ENCODE peak calls at places on chromosomes 13 and 19, in four cellular contexts. W is IMR-90, K is H9, P is neuronal stem cell. I is an unnamed sample.

GRCh38 chr13:101514100-101514499 is 61.6 kb downstream of the ITGBL1 start:
- DNase-seq in P (no peak), K (no peak), W (no peak), I (no peak)

GRCh38 chr19:10546817-10547216 is 3.1 kb downstream of the ATG4D start:
- DNase-seq in K (no peak), P (no peak), W (no peak), I (no peak)

GRCh38 chr13:43785681-43786471 is 896 bp downstream of the ENOX1 start:
- DNase-seq in W (peak), P (peak), K (peak), I (peak)

GRCh38 chr19:14004619-14005380 is 1.3 kb downstream of the RFX1 start:
- DNase-seq in K (no peak), W (no peak), P (no peak), I (no peak)

GRCh38 chr13:88895261-88895941 is 1224.2 kb downstream of the SLITRK5 start:
- DNase-seq in K (no peak), P (no peak), W (no peak), I (no peak)

GRCh38 chr19:8361921-8362793 is 1.8 kb upstream of the ANGPTL4 start:
- DNase-seq in P (no peak), W (peak), K (no peak), I (peak)

GRCh38 chr19:42419309-42419708 is 7.9 kb downstream of the LIPE start:
- DNase-seq in P (no peak), W (no peak), K (no peak), I (no peak)

GRCh38 chr13:67736646-67737420 is 506.7 kb upstream of the PCDH9 start:
- DNase-seq in K (peak), W (peak), P (peak), I (peak)

GRCh38 chr13:32267836-32268439 is 47.2 kb downstream of the ZAR1L start:
- DNase-seq in K (peak), P (peak), W (no peak), I (no peak)

GRCh38 chr19:1882089-1882785 is 3.1 kb downstream of the ABHD17A start:
- DNase-seq in W (no peak), P (no peak), K (peak), I (no peak)

GRCh38 chr19:858868-859843 is at the start of gene CFD:
- DNase-seq in K (no peak), W (no peak), P (no peak), I (no peak)

GRCh38 chr13:99909097-99909835 is 62.3 kb downstream of the ZIC5 start:
- DNase-seq in K (no peak), P (no peak), W (no peak), I (no peak)

GRCh38 chr13:98576963-98577822 is at the start of gene STK24:
- DNase-seq in P (peak), K (peak), W (peak), I (peak)

GRCh38 chr19:47505506-47505905 is 9.4 kb downstream of the NAPA start:
- DNase-seq in W (no peak), P (no peak), K (no peak), I (no peak)

GRCh38 chr19:8054169-8054568 is 1.6 kb downstream of the CCL25 start:
- DNase-seq in W (no peak), K (no peak), P (no peak), I (no peak)

GRCh38 chr13:65966991-65967451 is 1263.1 kb downstream of the PCDH9 start:
- DNase-seq in W (peak), P (no peak), K (peak), I (peak)

GRCh38 chr19:18224525-18225354 is 1.5 kb downstream of the PDE4C start:
- DNase-seq in K (peak), P (peak), W (peak), I (peak)

GRCh38 chr19:18221815-18222725 is 4.2 kb downstream of the PDE4C start:
- DNase-seq in W (no peak), K (no peak), P (no peak), I (no peak)

GRCh38 chr19:18225355-18225701 is 910 bp downstream of the PDE4C start:
- DNase-seq in K (no peak), W (no peak), P (no peak), I (no peak)

GRCh38 chr19:18225702-18226468 is at the start of gene PDE4C:
- DNase-seq in W (no peak), K (peak), P (no peak), I (peak)

DNA sequence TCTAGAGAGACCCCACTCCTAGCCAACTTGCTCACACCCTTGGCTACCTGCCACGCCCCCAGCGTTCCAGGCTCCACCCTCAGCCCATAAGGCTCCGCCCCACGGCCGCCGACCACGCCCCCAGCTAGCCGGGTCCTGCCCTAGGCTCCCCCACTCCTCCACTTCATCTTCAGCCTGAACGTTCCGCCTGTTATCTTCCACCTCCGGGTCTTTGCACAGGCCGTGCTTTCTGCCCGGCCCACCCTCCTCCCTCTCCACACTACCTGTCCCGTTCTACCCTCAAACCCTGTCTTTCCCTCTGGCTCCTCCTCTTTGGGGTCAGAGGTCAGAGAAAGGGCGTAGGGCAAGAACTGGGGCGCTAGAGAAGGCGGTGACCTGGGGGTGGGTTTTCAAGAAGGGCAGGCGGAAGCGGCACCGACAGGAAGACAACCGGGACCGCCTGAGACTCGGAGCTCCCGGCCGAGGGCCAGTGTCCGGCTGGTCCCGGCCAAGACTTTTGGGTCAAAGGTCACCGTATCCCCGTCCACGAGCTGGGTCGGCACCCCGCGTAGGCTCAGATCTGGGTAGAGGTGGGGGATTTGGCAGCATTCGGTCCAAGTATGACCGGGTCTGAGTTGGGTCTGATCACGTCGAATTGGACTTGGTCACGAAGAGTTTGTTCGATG is 2.2 kb downstream of the PDE4C start:
- DNase-seq in K (peak), P (peak), W (no peak), I (no peak)
- H4K8ac ChIP-seq in K (no peak), P (no peak), W (peak), I (peak)

GRCh38 chr19:5691930-5692784 is 2.1 kb downstream of the RPL36 start:
- DNase-seq in P (no peak), W (peak), K (peak), I (peak)
- H3K27ac ChIP-seq in P (no peak), W (no peak), K (no peak), I (no peak)

DNA sequence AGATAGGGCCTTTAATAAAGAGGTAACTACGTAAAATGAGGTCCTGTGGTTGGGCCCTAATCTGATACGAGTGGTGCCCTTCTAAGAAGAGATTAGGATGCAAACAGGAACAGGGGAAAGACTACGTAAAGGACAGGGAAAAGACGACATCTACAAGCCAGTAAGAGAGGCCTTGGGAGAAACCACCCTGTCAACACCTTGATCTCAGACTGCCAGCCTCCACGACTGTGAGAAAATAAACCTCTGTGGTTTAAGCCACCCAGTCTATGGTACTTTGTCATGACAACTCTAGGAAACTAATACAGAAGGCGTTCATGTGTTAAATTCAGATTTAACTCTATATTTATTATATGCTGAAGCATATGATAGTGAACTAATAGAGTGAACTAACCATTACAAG is 566.3 kb downstream of the UQCRFS1 start:
- DNase-seq in W (no peak), K (no peak), P (no peak), I (no peak)
- H4K91ac ChIP-seq in W (no peak), K (no peak), P (no peak), I (no peak)

GRCh38 chr19:6768236-6768785 is 1.1 kb upstream of the SH2D3A start:
- DNase-seq in K (no peak), W (no peak), P (no peak), I (no peak)

GRCh38 chr19:6765738-6766356 is 1.4 kb downstream of the SH2D3A start:
- DNase-seq in W (no peak), P (no peak), K (peak), I (no peak)

GRCh38 chr19:6767081-6767356 is 216 bp downstream of the SH2D3A start:
- DNase-seq in P (no peak), K (no peak), W (no peak), I (no peak)

GRCh38 chr19:6767357-6768235 is at the start of gene SH2D3A:
- DNase-seq in W (peak), K (peak), P (peak), I (peak)

DNA sequence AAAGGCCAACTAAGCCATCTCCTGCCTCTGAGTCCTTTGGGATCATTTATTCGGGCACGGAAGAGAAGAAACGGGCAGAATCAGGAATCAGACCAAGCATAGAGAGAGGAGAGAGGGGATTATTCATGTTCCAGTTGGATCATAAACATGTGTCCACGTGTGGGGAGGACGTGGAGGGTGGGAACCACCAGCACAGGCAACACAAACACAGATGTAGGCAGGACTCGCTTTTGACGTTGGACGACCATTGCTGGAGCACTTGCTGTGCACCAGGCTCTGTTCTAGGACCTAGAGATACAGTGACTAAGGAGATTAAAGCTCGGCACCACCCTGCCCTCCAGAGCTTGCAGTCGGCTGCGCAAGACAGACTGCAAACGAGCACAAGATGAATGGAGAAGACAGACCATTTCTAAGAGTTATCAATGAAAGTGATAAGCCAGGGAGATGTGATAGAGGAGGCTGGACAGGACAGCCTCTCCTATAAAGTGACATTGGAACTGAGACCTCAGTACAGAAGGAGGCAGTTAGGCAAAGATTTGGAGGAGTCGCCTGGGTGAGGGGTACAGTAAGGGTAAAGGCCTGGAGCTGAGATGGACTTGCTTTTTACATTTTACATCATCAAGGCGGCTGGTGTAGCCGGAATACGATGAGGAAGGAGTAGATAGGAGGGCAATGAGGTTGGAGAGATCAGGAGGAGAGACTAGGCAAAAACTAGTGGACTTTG is 716 bp downstream of the SH2D3A start:
- DNase-seq in W (no peak), K (peak), P (no peak), I (no peak)
- H4K8ac ChIP-seq in W (no peak), K (peak), P (no peak), I (no peak)

DNA sequence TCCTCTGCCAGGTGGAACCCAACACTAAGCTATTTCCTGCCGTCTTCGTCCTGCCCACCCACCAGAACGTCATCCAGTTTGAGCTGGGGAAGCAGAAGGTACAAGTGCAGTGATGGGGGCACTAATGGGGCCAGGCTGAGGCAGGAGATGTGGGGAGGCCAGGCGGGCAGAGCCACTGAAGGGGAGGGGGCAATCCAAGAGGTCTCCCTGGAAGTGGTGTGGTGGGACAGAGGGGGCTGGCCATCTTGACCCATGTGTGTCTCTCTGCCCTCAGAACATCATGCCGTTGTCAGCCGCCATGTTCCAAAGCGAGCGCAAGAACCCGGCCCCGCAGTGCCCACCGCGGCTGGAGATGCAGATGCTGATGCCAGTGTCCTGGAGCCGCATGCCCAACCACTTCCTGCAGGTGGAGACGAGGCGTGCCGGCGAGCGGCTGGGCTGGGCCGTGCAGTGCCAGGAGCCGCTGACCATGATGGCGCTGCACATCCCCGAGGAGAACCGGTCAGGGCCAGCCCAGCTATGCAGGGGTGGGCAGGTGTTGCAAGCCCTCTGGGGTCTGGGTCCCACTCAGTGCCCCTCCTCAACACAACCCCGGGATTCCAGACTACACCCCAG is 49.6 kb downstream of the RYR1 start:
- DNase-seq in W (no peak), K (no peak), P (no peak), I (no peak)
- H3K27ac ChIP-seq in W (no peak), K (no peak), P (no peak), I (no peak)